ENCODE peak calls at places on chromosomes 11 and 22, in four cellular contexts. One of them, this sample, is unnamed.

GRCh38 chr22:30822216-30823014 is 127.7 kb downstream of the OSBP2 start:
- DNase-seq in HCT116: no peak
- DNase-seq in PC-3: no peak
- DNase-seq in neural progenitor cell: peak
- DNase-seq in this sample: no peak

GRCh38 chr11:65558002-65558784 is at the start of gene LTBP3:
- DNase-seq in neural progenitor cell: peak
- DNase-seq in HCT116: no peak
- DNase-seq in PC-3: peak
- DNase-seq in this sample: peak

GRCh38 chr22:43948836-43949235 is 6.4 kb upstream of the SAMM50 start:
- DNase-seq in HCT116: no peak
- DNase-seq in PC-3: no peak
- DNase-seq in neural progenitor cell: no peak
- DNase-seq in this sample: no peak

GRCh38 chr22:49398646-49399045 is 429.0 kb downstream of the BRD1 start:
- DNase-seq in PC-3: no peak
- DNase-seq in neural progenitor cell: no peak
- DNase-seq in HCT116: no peak
- DNase-seq in this sample: no peak

GRCh38 chr11:20238712-20239111 is 78.4 kb upstream of the DBX1 start:
- DNase-seq in PC-3: no peak
- DNase-seq in neural progenitor cell: no peak
- DNase-seq in HCT116: no peak
- DNase-seq in this sample: no peak

GRCh38 chr11:66677599-66678375 is at the start of gene RBM4B:
- DNase-seq in PC-3: peak
- DNase-seq in neural progenitor cell: peak
- DNase-seq in HCT116: peak
- DNase-seq in this sample: peak

GRCh38 chr11:111229604-111230003 is 15.9 kb upstream of the POU2AF2 start:
- DNase-seq in neural progenitor cell: no peak
- DNase-seq in PC-3: no peak
- DNase-seq in HCT116: no peak
- DNase-seq in this sample: no peak

GRCh38 chr11:80503990-80504389 is 1063.2 kb upstream of the TENM4 start:
- DNase-seq in HCT116: no peak
- DNase-seq in neural progenitor cell: no peak
- DNase-seq in PC-3: no peak
- DNase-seq in this sample: no peak

GRCh38 chr11:104968365-104968855 is at the start of gene CASP4:
- DNase-seq in neural progenitor cell: no peak
- DNase-seq in PC-3: peak
- DNase-seq in HCT116: peak
- DNase-seq in this sample: peak

GRCh38 chr22:37329239-37330140 is 47.2 kb downstream of the CYTH4 start:
- DNase-seq in neural progenitor cell: peak
- DNase-seq in HCT116: no peak
- DNase-seq in PC-3: peak
- DNase-seq in this sample: no peak

GRCh38 chr22:39825661-39826102 is 67.9 kb downstream of the ENTHD1 start:
- DNase-seq in neural progenitor cell: no peak
- DNase-seq in PC-3: no peak
- DNase-seq in HCT116: no peak
- DNase-seq in this sample: peak

GRCh38 chr22:49184736-49185135 is 642.9 kb downstream of the BRD1 start:
- DNase-seq in neural progenitor cell: no peak
- DNase-seq in PC-3: no peak
- DNase-seq in HCT116: no peak
- DNase-seq in this sample: no peak

GRCh38 chr11:128686745-128687177 is 7.1 kb upstream of the FLI1 start:
- DNase-seq in neural progenitor cell: peak
- DNase-seq in PC-3: peak
- DNase-seq in HCT116: no peak
- DNase-seq in this sample: peak

GRCh38 chr22:39617342-39617741 is 46.8 kb downstream of the CACNA1I start:
- DNase-seq in PC-3: no peak
- DNase-seq in HCT116: no peak
- DNase-seq in neural progenitor cell: no peak
- DNase-seq in this sample: no peak

GRCh38 chr22:20909543-20910303 is 7.5 kb upstream of the CRKL start:
- DNase-seq in PC-3: no peak
- DNase-seq in neural progenitor cell: no peak
- DNase-seq in HCT116: no peak
- DNase-seq in this sample: peak

GRCh38 chr11:32198053-32198452 is 107.2 kb downstream of the RCN1 start:
- DNase-seq in HCT116: no peak
- DNase-seq in neural progenitor cell: peak
- DNase-seq in PC-3: peak
- DNase-seq in this sample: no peak

GRCh38 chr11:63775221-63775620 is 6.6 kb upstream of the ZFTA start:
- DNase-seq in PC-3: no peak
- DNase-seq in HCT116: no peak
- DNase-seq in neural progenitor cell: no peak
- DNase-seq in this sample: no peak

GRCh38 chr11:78101073-78101472 is 21.4 kb upstream of the NDUFC2 start:
- DNase-seq in PC-3: peak
- DNase-seq in HCT116: no peak
- DNase-seq in neural progenitor cell: no peak
- DNase-seq in this sample: no peak

GRCh38 chr11:32575070-32575469 is 8.6 kb upstream of the EIF3M start:
- DNase-seq in neural progenitor cell: no peak
- DNase-seq in PC-3: no peak
- DNase-seq in HCT116: no peak
- DNase-seq in this sample: no peak

GRCh38 chr11:61309141-61309540 is 14.0 kb upstream of the VWCE start:
- DNase-seq in PC-3: no peak
- DNase-seq in neural progenitor cell: no peak
- DNase-seq in HCT116: no peak
- DNase-seq in this sample: no peak

GRCh38 chr11:71248656-71249055 is 3.7 kb downstream of the SHANK2 start:
- DNase-seq in HCT116: no peak
- DNase-seq in neural progenitor cell: no peak
- DNase-seq in PC-3: no peak
- DNase-seq in this sample: no peak

GRCh38 chr11:61075891-61076290 is 26.4 kb upstream of the CD5 start:
- DNase-seq in PC-3: peak
- DNase-seq in HCT116: no peak
- DNase-seq in neural progenitor cell: peak
- DNase-seq in this sample: no peak

GRCh38 chr11:57310091-57310490 is 14.7 kb downstream of the TNKS1BP1 start:
- DNase-seq in neural progenitor cell: no peak
- DNase-seq in HCT116: no peak
- DNase-seq in PC-3: no peak
- DNase-seq in this sample: no peak

GRCh38 chr11:133903056-133903455 is 53.7 kb downstream of the IGSF9B start:
- DNase-seq in neural progenitor cell: no peak
- DNase-seq in HCT116: no peak
- DNase-seq in PC-3: no peak
- DNase-seq in this sample: no peak

GRCh38 chr11:46390331-46391171 is 1.0 kb downstream of the CHRM4 start:
- DNase-seq in HCT116: no peak
- DNase-seq in PC-3: no peak
- DNase-seq in neural progenitor cell: peak
- DNase-seq in this sample: no peak

GRCh38 chr11:46389450-46390330 is 1.9 kb downstream of the CHRM4 start:
- DNase-seq in HCT116: peak
- DNase-seq in neural progenitor cell: peak
- DNase-seq in PC-3: peak
- DNase-seq in this sample: peak

GRCh38 chr11:46387919-46388618 is 3.5 kb downstream of the CHRM4 start:
- DNase-seq in neural progenitor cell: no peak
- DNase-seq in PC-3: no peak
- DNase-seq in HCT116: no peak
- DNase-seq in this sample: no peak

GRCh38 chr11:46387456-46387855 is 4.1 kb downstream of the CHRM4 start:
- DNase-seq in PC-3: no peak
- DNase-seq in neural progenitor cell: no peak
- DNase-seq in HCT116: no peak
- DNase-seq in this sample: no peak

GRCh38 chr11:46388619-46389449 is 2.7 kb downstream of the CHRM4 start:
- DNase-seq in neural progenitor cell: peak
- DNase-seq in PC-3: no peak
- DNase-seq in HCT116: no peak
- DNase-seq in this sample: no peak
- TF ChIP-seq EZH2phosphoT487 in neural progenitor cell: no peak
- TF ChIP-seq EZH2phosphoT487 in PC-3: no peak
- TF ChIP-seq EZH2phosphoT487 in HCT116: no peak
- TF ChIP-seq EZH2phosphoT487 in this sample: no peak

GRCh38 chr22:22210375-22210774 is 34.2 kb upstream of the VPREB1 start:
- DNase-seq in HCT116: peak
- DNase-seq in neural progenitor cell: no peak
- DNase-seq in PC-3: peak
- DNase-seq in this sample: peak
- H3K4me2 ChIP-seq in HCT116: peak
- H3K4me2 ChIP-seq in neural progenitor cell: no peak
- H3K4me2 ChIP-seq in PC-3: peak
- H3K4me2 ChIP-seq in this sample: no peak

GRCh38 chr22:46109474-46110003 is 40.8 kb upstream of the PPARA start:
- DNase-seq in HCT116: no peak
- DNase-seq in neural progenitor cell: no peak
- DNase-seq in PC-3: no peak
- DNase-seq in this sample: no peak
- TF ChIP-seq EZH2phosphoT487 in HCT116: no peak
- TF ChIP-seq EZH2phosphoT487 in neural progenitor cell: no peak
- TF ChIP-seq EZH2phosphoT487 in PC-3: no peak
- TF ChIP-seq EZH2phosphoT487 in this sample: no peak

GRCh38 chr11:8773916-8774537 is 91.4 kb downstream of the RPL27A start:
- DNase-seq in PC-3: no peak
- DNase-seq in HCT116: no peak
- DNase-seq in neural progenitor cell: no peak
- DNase-seq in this sample: no peak
- H3K4me2 ChIP-seq in PC-3: no peak
- H3K4me2 ChIP-seq in HCT116: no peak
- H3K4me2 ChIP-seq in neural progenitor cell: no peak
- H3K4me2 ChIP-seq in this sample: no peak

GRCh38 chr22:46070722-46071450 is 79.4 kb upstream of the PPARA start:
- DNase-seq in neural progenitor cell: peak
- DNase-seq in PC-3: peak
- DNase-seq in HCT116: no peak
- DNase-seq in this sample: peak
- TF ChIP-seq EZH2phosphoT487 in neural progenitor cell: no peak
- TF ChIP-seq EZH2phosphoT487 in PC-3: no peak
- TF ChIP-seq EZH2phosphoT487 in HCT116: no peak
- TF ChIP-seq EZH2phosphoT487 in this sample: no peak

GRCh38 chr11:96426356-96427103 is 36.7 kb downstream of the JRKL start:
- DNase-seq in PC-3: peak
- DNase-seq in HCT116: peak
- DNase-seq in neural progenitor cell: peak
- DNase-seq in this sample: peak
- H3K4me2 ChIP-seq in PC-3: peak
- H3K4me2 ChIP-seq in HCT116: peak
- H3K4me2 ChIP-seq in neural progenitor cell: peak
- H3K4me2 ChIP-seq in this sample: peak

This sample was measured in MM.1S.